ENCODE peak calls at places on chromosome 18, in nine cellular contexts. B is tibial artery, V is endodermal cell, Q is suprapubic skin, I is PC-9, M is heart right ventricle, D is GM12878, U is MM.1S, W is astrocyte. F is an unnamed sample.

GRCh38 chr18:9113468-9114149 is 11.1 kb downstream of the NDUFV2 start:
- DNase-seq in B (no peak), V (no peak), Q (no peak), I (no peak), M (no peak), D (no peak), U (peak; percentile 46), W (no peak), F (no peak)

GRCh38 chr18:12990128-12990485 is 1.1 kb upstream of the CEP192 start:
- DNase-seq in B (no peak), V (no peak), Q (no peak), I (no peak), M (no peak), D (peak; percentile 30), U (no peak), W (peak; percentile 2), F (no peak)

GRCh38 chr18:13137939-13138821 is 80.4 kb upstream of the LDLRAD4 start:
- DNase-seq in B (peak; percentile 75), V (no peak), Q (no peak), I (peak; percentile 57), M (peak; percentile 75), D (peak; percentile 77), U (peak; percentile 85), W (no peak), F (no peak)

GRCh38 chr18:50659091-50660003 is 99.5 kb downstream of the MAPK4 start:
- DNase-seq in B (no peak), V (peak; percentile 53), Q (no peak), I (no peak), M (no peak), D (no peak), U (no peak), W (no peak), F (no peak)

GRCh38 chr18:76098728-76099514 is 396.1 kb downstream of the ZNF516 start:
- DNase-seq in B (no peak), V (no peak), Q (no peak), I (no peak), M (no peak), D (no peak), U (no peak), W (no peak), F (no peak)

GRCh38 chr18:12463191-12463590 is 55.5 kb downstream of the PRELID3A start:
- DNase-seq in B (no peak), V (peak; percentile 53), Q (no peak), I (no peak), M (no peak), D (no peak), U (no peak), W (no peak), F (no peak)

GRCh38 chr18:13366977-13367892 is 148.7 kb downstream of the LDLRAD4 start:
- DNase-seq in B (no peak), V (peak; percentile 46), Q (no peak), I (no peak), M (no peak), D (no peak), U (no peak), W (no peak), F (no peak)

GRCh38 chr18:48803518-48803917 is 147.2 kb downstream of the SMAD7 start:
- DNase-seq in B (peak; percentile 5), V (peak; percentile 39), Q (no peak), I (no peak), M (no peak), D (no peak), U (no peak), W (no peak), F (no peak)

GRCh38 chr18:67513285-67513684 is 3.2 kb downstream of the DSEL start:
- DNase-seq in B (no peak), V (no peak), Q (no peak), I (no peak), M (no peak), D (no peak), U (peak; percentile 19), W (no peak), F (no peak)

GRCh38 chr18:3015203-3015590 is 2.3 kb upstream of the LPIN2 start:
- DNase-seq in B (no peak), V (no peak), Q (peak; percentile 68), I (peak; percentile 98), M (no peak), D (no peak), U (no peak), W (peak; percentile 66), F (no peak)

GRCh38 chr18:23992119-23992940 is 22.2 kb upstream of the TTC39C start:
- DNase-seq in B (no peak), V (no peak), Q (no peak), I (peak; percentile 45), M (peak; percentile 34), D (no peak), U (no peak), W (peak; percentile 76), F (no peak)

DNA sequence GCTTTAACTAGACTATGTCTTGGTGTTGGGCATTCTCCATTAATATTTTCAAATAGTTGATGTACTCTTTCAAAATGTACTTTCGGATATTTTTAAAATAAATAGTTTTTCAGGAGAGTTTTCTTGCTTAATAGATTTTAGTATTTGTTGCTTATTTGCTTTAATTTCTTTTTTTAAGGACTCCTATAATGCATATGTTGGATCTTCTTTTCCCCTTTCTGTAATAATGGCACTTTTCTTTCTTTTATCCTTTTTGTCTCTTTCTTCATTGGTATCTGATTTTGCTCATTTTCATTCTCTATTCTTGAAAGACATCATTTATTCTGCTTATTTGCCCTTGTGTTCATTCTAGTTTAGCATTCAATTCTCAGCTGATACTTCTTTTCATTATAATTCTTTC is 791.6 kb downstream of the GALR1 start:
- DNase-seq in B (no peak), V (no peak), Q (no peak), I (no peak), M (no peak), D (no peak), U (no peak), W (no peak), F (no peak)
- TF ChIP-seq CTCF in B (no peak), V (no peak), Q (no peak), I (no peak), M (no peak), D (no peak), U (no peak), W (no peak), F (no peak)

GRCh38 chr18:21739604-21740473 is 753 bp upstream of the MIB1 start:
- DNase-seq in B (no peak), V (peak; percentile 64), Q (no peak), I (no peak), M (peak; percentile 11), D (no peak), U (no peak), W (peak; percentile 46), F (no peak)
- H3K4me3 ChIP-seq in B (peak overlapping the region; percentile 95), V (peak overlapping the region; percentile 99), Q (peak overlapping the region; percentile 96), I (peak overlapping the region; percentile 80), M (peak overlapping the region; percentile 88), D (peak overlapping the region; percentile 45), U (peak overlapping the region; percentile 97), W (peak overlapping the region; percentile 72), F (peak overlapping the region; percentile 99)

DNA sequence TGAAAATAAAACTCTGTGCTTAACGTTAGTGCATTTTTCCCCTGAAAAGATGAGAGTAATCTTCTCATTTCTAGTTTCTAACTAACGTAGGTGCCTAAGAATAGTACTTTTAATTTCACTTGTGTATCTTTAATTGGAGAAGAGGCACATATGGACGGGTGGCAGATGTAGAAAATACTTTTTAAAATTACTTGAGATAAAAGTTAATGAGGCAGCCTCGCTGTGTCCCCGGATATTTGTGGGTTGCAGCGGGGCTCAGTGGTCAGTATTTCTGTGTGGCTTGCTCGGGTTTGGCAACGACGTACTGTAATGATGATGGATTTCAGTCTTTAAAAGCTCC is 6.9 kb downstream of the GATA6 start:
- DNase-seq in B (no peak), V (no peak), Q (no peak), I (no peak), M (no peak), D (no peak), U (no peak), W (no peak), F (no peak)
- H3K27ac ChIP-seq in B (peak overlapping the region; percentile 100), V (no peak overlapping the region), Q (no peak overlapping the region), I (no peak overlapping the region), M (peak overlapping the region; percentile 93), D (no peak overlapping the region), U (no peak overlapping the region), W (no peak overlapping the region), F (no peak overlapping the region)

GRCh38 chr18:62539284-62540168 is 16.7 kb downstream of the ZCCHC2 start:
- DNase-seq in B (no peak), V (no peak), Q (no peak), I (no peak), M (no peak), D (no peak), U (no peak), W (no peak), F (no peak)

GRCh38 chr18:62538881-62539280 is 16.1 kb downstream of the ZCCHC2 start:
- DNase-seq in B (no peak), V (no peak), Q (no peak), I (no peak), M (no peak), D (no peak), U (no peak), W (no peak), F (no peak)

GRCh38 chr18:62537042-62537894 is 14.4 kb downstream of the ZCCHC2 start:
- DNase-seq in B (no peak), V (no peak), Q (no peak), I (peak; percentile 54), M (no peak), D (no peak), U (no peak), W (no peak), F (no peak)

GRCh38 chr18:62537946-62538345 is 15.1 kb downstream of the ZCCHC2 start:
- DNase-seq in B (no peak), V (no peak), Q (no peak), I (peak; percentile 82), M (no peak), D (no peak), U (no peak), W (no peak), F (no peak)

DNA sequence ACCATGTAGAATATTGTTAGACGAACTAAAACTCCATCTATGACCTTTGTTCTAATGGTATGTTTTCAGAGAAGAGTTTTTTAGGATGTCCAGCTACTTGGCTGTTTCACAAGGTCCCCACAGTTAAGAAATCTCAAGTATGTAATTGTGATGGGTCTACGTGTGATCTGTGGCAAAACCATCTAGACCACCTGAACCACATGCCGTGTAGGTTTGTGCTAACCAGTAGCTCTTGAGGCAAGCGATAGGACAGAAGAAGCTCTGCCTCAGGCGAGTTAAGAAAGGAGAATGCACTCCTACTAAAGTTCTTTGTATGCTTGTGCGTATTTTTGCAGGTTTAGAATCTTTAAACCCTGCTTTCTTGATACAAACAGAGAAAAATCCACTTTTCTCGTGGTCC is 13.2 kb downstream of the ZCCHC2 start:
- DNase-seq in B (no peak), V (no peak), Q (no peak), I (no peak), M (no peak), D (no peak), U (no peak), W (no peak), F (no peak)
- TF ChIP-seq CTCF in B (no peak), V (no peak), Q (no peak), I (no peak), M (no peak), D (no peak), U (no peak), W (no peak), F (no peak)

F was measured in psoas muscle.